ENCODE peak calls at places on chromosomes 11 and 22, in four cellular contexts. T, Y, U and I are unnamed samples.

GRCh38 chr11:114762437-114762836 is 84.1 kb downstream of the NXPE2 start:
- DNase-seq in U (no peak), Y (peak), T (no peak), I (peak)

GRCh38 chr22:50186789-50187523 is 1.2 kb downstream of the TRABD start:
- DNase-seq in U (no peak), Y (no peak), T (peak), I (no peak)

GRCh38 chr22:42438293-42438650 is 6.1 kb upstream of the NFAM1 start:
- DNase-seq in U (no peak), Y (no peak), T (no peak), I (no peak)

GRCh38 chr11:118417801-118418200 is 16.4 kb downstream of the ATP5MG start:
- DNase-seq in T (no peak), U (no peak), Y (no peak), I (no peak)

GRCh38 chr11:61715877-61716276 is 35.7 kb downstream of the DAGLA start:
- DNase-seq in T (no peak), U (no peak), Y (no peak), I (no peak)

GRCh38 chr11:104668797-104669463 is 229.3 kb downstream of the CASP12 start:
- DNase-seq in U (peak), T (no peak), Y (no peak), I (peak)

GRCh38 chr22:23119492-23120414 is 22.0 kb downstream of the RSPH14 start:
- DNase-seq in U (no peak), Y (no peak), T (no peak), I (no peak)

GRCh38 chr11:46112961-46113617 is 8.2 kb downstream of the PHF21A start:
- DNase-seq in T (no peak), Y (peak), U (peak), I (peak)

GRCh38 chr11:70324354-70325115 is 54.0 kb downstream of the PPFIA1 start:
- DNase-seq in Y (no peak), U (no peak), T (no peak), I (no peak)

GRCh38 chr11:57340228-57340627 is 2.1 kb downstream of the P2RX3 start:
- DNase-seq in Y (no peak), T (peak), U (no peak), I (no peak)

GRCh38 chr11:132448334-132448995 is 1078.0 kb downstream of the NTM start:
- DNase-seq in Y (no peak), U (no peak), T (no peak), I (no peak)

GRCh38 chr22:39518996-39519680 is 1.2 kb upstream of the ATF4 start:
- DNase-seq in U (no peak), T (no peak), Y (peak), I (no peak)

GRCh38 chr11:14638561-14638960 is 5.0 kb upstream of the PDE3B start:
- DNase-seq in T (no peak), Y (no peak), U (no peak), I (no peak)

GRCh38 chr22:47551438-47551788 is 789.0 kb downstream of the TBC1D22A start:
- DNase-seq in T (no peak), Y (no peak), U (no peak), I (no peak)

GRCh38 chr11:30789270-30789669 is 203.1 kb upstream of the MPPED2 start:
- DNase-seq in T (no peak), U (no peak), Y (no peak), I (no peak)

GRCh38 chr11:64850979-64851567 is 6.6 kb upstream of the CDC42BPG start:
- DNase-seq in Y (no peak), T (peak), U (no peak), I (no peak)

GRCh38 chr11:76808158-76808557 is 25.0 kb downstream of the TSKU start:
- DNase-seq in T (peak), U (no peak), Y (no peak), I (no peak)

GRCh38 chr22:47322854-47323253 is 560.4 kb downstream of the TBC1D22A start:
- DNase-seq in T (no peak), Y (no peak), U (no peak), I (no peak)

GRCh38 chr11:86608251-86608799 is 64.1 kb downstream of the ME3 start:
- DNase-seq in T (no peak), U (peak), Y (peak), I (no peak)

GRCh38 chr22:45972091-45972867 is 4.7 kb downstream of the WNT7B start:
- DNase-seq in U (no peak), Y (no peak), T (no peak), I (no peak)

GRCh38 chr22:30918761-30919160 is 49.8 kb downstream of the MORC2 start:
- DNase-seq in U (no peak), T (no peak), Y (no peak), I (no peak)

GRCh38 chr11:33790088-33790487 is 15.8 kb upstream of the FBXO3 start:
- DNase-seq in U (no peak), Y (no peak), T (no peak), I (no peak)

GRCh38 chr11:44589301-44589700 is 23.8 kb downstream of the CD82 start:
- DNase-seq in T (no peak), U (no peak), Y (no peak), I (peak)

GRCh38 chr22:22558972-22559603 is at the start of gene PRAME:
- DNase-seq in U (peak), Y (peak), T (peak), I (peak)

GRCh38 chr11:9176550-9176949 is 85.2 kb upstream of the SCUBE2 start:
- DNase-seq in T (no peak), U (no peak), Y (no peak), I (no peak)

GRCh38 chr11:6319879-6320410 is 356 bp downstream of the CAVIN3 start:
- DNase-seq in Y (peak), T (peak), U (peak), I (no peak)

GRCh38 chr11:6321356-6321755 is 1.1 kb upstream of the CAVIN3 start:
- DNase-seq in U (no peak), Y (no peak), T (no peak), I (no peak)

GRCh38 chr11:6321961-6322362 is 1.7 kb upstream of the CAVIN3 start:
- DNase-seq in U (peak), Y (no peak), T (no peak), I (peak)

GRCh38 chr11:6320411-6321207 is at the start of gene CAVIN3:
- DNase-seq in Y (peak), U (peak), T (peak), I (no peak)

DNA sequence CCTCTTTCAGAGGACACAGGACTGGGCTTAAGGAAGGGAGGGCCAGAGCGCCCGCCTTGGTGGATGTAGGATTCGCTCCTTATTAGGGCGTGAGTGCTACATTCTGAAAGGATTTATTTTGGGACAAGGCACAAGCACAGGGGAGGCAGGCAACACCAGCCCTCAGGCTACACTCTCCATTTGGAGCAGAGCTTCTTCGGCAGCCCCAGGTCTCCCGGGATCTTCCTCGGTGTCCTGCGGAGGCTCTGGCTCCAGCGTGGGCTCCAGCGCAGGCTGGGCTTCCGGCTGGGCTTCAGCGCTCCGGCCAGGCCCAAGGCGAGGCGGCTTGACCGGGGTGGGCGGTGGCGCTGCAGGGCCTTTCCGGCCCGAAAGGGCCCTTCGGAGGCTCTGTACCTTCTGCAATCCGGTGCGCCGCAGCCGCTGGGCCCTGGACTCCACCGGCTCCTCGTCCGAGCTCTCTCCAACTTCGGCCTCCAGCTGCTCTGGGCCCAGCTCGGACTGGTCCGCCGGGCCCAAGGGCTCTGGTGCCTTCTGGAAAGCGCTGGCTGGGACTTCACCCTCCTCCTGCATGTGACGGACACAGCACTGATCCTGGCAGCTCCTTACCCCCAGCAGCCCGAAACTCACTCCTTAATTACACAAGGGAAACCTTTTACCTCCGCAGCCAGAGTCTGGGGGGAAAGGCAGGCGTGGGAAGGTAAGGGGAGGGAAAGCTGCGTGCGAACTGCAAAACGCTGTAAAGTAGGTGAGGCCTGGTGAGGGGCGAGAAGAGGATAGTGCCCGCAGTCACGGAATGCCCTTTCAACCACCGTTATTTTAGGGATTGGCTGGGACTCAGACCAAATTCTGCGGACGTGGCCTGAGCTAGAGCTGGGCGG is 1.1 kb downstream of the CAVIN3 start:
- DNase-seq in T (peak), U (no peak), Y (no peak), I (no peak)
- TF ChIP-seq POLR2A in T (no peak), U (no peak), Y (no peak), I (no peak)

DNA sequence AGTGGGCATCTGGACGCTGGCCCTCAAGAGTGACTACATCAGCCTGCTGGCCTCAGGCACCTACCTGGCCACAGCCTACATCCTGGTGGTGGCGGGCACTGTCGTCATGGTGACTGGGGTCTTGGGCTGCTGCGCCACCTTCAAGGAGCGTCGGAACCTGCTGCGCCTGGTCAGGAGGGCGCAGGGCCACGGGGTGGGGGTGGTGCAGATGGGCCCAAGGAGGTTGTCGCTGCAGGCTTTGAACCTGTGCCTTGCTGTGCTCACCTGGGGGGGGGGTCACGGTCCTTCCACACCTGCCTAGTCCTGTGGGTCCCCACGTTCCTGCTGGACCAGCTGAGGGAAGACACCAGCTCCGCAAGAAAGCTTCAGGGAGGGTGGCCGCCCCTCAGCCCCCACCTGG is 3.5 kb downstream of the CD151 start:
- DNase-seq in U (no peak), Y (no peak), T (peak), I (no peak)
- TF ChIP-seq POLR2A in U (no peak), Y (no peak), T (no peak), I (no peak)

DNA sequence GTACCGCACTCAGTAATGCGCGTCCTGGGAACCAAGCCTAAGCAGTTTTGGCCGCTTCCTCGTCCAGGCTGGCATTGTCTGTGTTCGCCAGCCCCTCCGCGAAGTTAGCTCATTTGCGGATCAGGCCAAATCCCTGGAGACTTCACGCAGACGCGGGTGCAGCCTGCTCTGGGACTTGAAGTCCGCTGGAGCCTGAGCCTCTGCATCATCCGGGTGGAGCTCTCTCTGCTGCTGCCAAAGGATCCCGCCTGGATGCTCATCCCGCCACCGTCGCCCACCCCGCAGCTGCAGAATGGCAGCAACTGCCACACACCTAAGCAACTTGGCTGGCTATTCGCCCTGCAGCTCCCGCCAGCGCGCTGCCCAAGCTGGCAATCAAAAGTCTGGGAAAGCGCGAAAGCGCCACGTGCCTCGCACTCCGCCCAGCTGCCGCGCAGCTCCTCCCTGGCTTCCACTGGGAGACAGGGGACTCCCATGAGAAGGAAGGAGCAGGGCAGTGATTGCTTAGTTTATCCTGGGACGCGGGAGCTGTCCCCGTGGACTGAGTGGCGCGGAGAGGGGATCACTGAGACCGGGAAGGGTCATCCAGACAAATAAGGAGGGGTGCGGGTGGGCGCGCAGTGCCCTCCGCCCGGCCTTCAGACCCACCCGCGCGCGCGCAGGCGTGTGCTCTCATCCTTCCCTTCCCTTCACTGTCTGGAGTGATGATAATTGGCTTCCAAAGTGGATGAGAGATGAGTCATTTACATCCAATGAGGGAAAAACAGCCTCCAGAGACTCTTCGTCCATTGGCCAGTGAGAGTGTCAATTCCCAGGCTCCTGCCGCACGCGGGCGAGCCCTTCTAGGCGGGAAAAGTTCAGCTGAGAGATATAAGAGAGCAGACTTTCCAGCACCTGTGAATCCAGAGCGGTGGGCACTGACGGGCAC is 23.2 kb upstream of the GLYATL1B start:
- DNase-seq in U (no peak), T (no peak), Y (no peak), I (no peak)
- TF ChIP-seq POLR2A in U (no peak), T (no peak), Y (no peak), I (no peak)

DNA sequence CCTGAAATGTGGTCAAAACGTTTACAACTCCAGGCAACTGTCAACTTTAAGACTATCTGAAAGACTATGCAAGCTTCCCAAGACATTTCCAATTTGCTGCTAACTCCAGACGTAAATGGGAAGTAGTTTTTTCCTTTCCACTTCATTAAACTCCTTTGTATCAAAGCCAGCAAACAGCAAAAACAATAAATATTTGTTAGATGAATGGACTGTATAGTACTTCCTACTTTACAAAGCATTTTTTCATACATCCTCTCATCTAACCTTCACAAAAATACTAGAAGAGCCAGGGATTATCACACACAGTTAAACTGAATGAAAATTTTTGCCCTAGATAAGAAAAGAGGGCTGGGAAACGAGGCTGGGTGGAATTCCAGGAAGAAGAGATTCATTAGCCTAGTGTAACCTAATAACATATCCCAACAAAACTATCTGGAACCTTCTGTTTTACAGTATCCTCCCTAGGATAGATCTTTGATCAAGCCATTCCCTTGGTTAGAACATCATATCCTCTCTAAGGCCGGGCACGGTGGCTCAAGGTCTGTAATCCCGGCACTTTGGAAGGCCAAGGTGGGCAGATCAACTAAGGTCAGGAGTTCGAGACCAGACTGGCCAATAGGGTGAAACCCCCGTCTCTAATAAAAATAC is 10.4 kb downstream of the NUP98 start:
- DNase-seq in Y (no peak), U (no peak), T (no peak), I (no peak)
- TF ChIP-seq POLR2A in Y (no peak), U (no peak), T (no peak), I (no peak)

GRCh38 chr11:47998733-47999359 is 18.5 kb downstream of the PTPRJ start:
- DNase-seq in U (no peak), T (peak), Y (peak), I (no peak)
- TF ChIP-seq POLR2A in U (no peak), T (no peak), Y (no peak), I (no peak)